ENCODE peak calls at places on chromosomes 4 and X, in six cellular contexts. V is stomach, P is breast epithelium, G is prostate gland, T is transverse colon, H is HCT116. C is an unnamed sample. For H3K4me1, the result is how much of the 10 kb centered on the place peaks cover.

GRCh38 chr4:55635760-55636621 is at the start of gene NMU:
- DNase-seq in G (peak), T (peak), H (peak), P (no peak), V (peak), C (no peak)

GRCh38 chr4:13633671-13634070 is 6.1 kb upstream of the BOD1L1 start:
- DNase-seq in H (no peak), G (no peak), T (no peak), P (no peak), V (no peak), C (no peak)

GRCh38 chr4:6561173-6561516 is 13.8 kb upstream of the MAN2B2 start:
- DNase-seq in T (no peak), V (no peak), H (no peak), P (no peak), G (no peak), C (no peak)

GRCh38 chr4:8050555-8051206 is 107.9 kb downstream of the ABLIM2 start:
- DNase-seq in G (peak), P (no peak), T (peak), H (no peak), V (peak), C (no peak)

GRCh38 chrX:69024931-69025330 is 140.3 kb downstream of the PJA1 start:
- DNase-seq in H (no peak), T (peak), P (no peak), V (peak), G (peak), C (peak)

GRCh38 chr4:76485450-76485849 is 50.4 kb downstream of the SHROOM3 start:
- DNase-seq in H (peak), T (peak), P (no peak), V (peak), G (no peak), C (no peak)

GRCh38 chrX:154403192-154403591 is 5.0 kb downstream of the RPL10 start:
- DNase-seq in P (no peak), H (no peak), G (no peak), V (no peak), T (no peak), C (no peak)

GRCh38 chr4:27714073-27714472 is 853.4 kb downstream of the STIM2 start:
- DNase-seq in P (no peak), G (no peak), T (no peak), H (no peak), V (no peak), C (no peak)

GRCh38 chr4:142248946-142249345 is 597.2 kb downstream of the INPP4B start:
- DNase-seq in G (no peak), T (no peak), V (no peak), H (no peak), P (no peak), C (no peak)

GRCh38 chr4:84792366-84793301 is 173.9 kb downstream of the WDFY3 start:
- DNase-seq in P (no peak), T (no peak), V (no peak), G (no peak), H (no peak), C (no peak)

GRCh38 chr4:128825226-128825625 is 15.7 kb downstream of the JADE1 start:
- DNase-seq in P (no peak), V (no peak), H (peak), T (peak), G (no peak), C (no peak)

GRCh38 chr4:1055721-1056590 is 44.5 kb downstream of the FGFRL1 start:
- DNase-seq in T (peak), V (peak), H (no peak), G (peak), P (peak), C (no peak)

GRCh38 chr4:147815741-147816140 is 83.9 kb downstream of the ARHGAP10 start:
- DNase-seq in T (no peak), P (no peak), G (no peak), V (no peak), H (no peak), C (no peak)

GRCh38 chrX:17621566-17622270 is 115.6 kb upstream of the SCML1 start:
- DNase-seq in T (no peak), V (no peak), H (no peak), G (no peak), P (no peak), C (no peak)

GRCh38 chrX:3154386-3154991 is 113.2 kb downstream of the ARSF start:
- DNase-seq in G (no peak), P (no peak), H (no peak), T (no peak), V (no peak), C (no peak)

GRCh38 chr4:98290511-98290910 is 29.3 kb downstream of the RAP1GDS1 start:
- DNase-seq in G (no peak), T (no peak), H (no peak), P (no peak), V (no peak), C (no peak)
- H3K4me1 ChIP-seq in G (under half), T (under half), H (under half), P (under half), V (under half), C (under half)

DNA sequence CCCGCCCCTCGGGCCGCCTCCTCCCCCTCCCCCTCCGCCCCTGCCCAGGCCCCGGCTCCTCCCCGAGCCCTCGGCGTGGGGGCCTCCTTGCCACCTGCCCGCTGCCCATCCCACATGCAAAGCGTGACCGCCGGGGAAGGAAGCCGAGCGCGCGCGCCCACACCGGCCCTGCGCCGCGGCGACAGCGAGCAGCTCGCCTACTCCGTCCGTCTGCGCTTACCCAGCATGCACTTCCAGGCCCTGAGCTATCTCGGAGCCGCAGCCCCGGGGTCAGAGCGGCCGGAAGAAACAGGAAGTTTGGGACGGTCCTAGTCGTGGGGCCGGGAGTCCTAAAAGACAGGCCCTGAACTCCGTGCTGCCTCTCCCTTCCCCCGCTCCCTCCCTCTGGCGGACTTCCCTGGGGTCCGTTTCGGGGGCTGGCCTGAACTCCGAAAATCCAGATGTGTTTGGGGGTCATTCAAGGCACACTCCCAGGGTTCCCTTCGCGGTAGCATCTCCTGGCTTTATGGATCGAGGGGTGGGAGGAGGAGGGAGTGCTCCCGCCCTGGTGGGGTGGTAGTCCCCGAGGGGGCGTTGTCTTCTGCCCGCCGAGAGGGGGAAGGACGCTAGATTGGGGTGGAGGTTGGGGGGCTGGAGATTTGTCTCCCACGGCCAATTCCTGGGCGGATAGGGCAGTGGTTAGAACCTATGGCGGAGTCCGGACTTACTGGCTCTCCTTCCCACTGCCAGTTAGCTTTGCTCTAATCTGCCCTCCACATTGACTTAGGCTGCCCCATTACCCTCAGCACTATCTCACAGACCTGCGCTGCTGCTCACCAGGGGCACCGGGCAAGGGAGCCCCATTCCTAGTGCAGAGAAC is 25.0 kb upstream of the BCORL1 start:
- DNase-seq in T (peak), V (peak), P (no peak), G (no peak), H (peak), C (no peak)
- TF ChIP-seq POLR2AphosphoS5 in T (peak), V (peak), P (no peak), G (no peak), H (peak), C (peak)

GRCh38 chr4:2483237-2483636 is 14.3 kb downstream of the RNF4 start:
- DNase-seq in P (no peak), T (no peak), G (no peak), H (no peak), V (no peak), C (no peak)
- H3K27ac ChIP-seq in P (peak), T (peak), G (no peak), H (no peak), V (peak), C (no peak)

DNA sequence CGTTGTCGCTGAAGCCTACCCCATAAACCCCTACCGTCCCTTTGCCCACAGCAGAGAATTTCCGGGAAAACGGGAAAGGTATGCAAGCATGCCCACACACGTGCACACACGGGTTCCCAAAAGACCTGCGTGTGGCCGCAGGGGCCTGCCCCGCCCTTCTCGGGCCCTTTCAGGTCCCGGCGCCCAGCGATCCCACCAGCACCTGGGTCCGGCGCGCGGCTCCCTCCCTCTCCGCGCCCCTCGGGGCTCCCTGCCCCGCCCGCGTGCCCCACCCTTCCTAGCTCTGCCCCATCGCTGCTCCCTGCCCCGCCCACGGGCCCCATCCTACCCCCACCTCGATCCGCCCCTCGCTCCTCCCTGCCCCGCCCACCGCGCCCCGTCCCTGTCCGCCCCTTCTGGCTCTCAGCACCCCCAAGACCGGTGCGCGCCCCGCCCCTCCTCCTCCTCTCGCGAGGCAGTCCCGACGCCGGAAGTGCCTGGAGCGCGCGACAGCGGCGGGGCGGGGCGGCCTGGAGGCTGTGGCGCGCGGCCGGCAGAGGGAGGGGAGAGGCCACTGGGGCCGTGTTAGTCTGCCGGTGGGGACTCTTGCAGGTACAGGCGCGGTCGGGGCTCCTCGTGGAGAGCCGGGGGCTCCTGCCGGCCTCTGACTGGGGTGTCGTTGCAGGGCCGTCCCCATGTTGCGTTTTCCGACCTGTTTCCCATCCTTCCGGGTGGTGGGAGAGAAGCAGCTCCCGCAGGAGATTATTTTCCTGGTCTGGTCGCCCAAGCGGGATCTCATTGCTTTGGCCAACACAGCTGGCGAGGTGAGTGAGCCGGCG is at the start of gene ANAPC4:
- DNase-seq in G (peak), H (peak), T (peak), P (peak), V (peak), C (peak)
- H3K4me1 ChIP-seq in G (under half), H (under half), T (under half), P (under half), V (under half), C (under half)